ENCODE peak calls at places on chromosome 19, in eight cellular contexts. J is cardiac fibroblast, V is hepatocyte, W is OCI-LY7, C is spleen, H is tibial nerve, Z is uterus, P is neural crest cell. T is an unnamed sample.
A peak's percentile ranks its signal among the peaks of the same experiment; 100 is the strongest.

GRCh38 chr19:3699071-3699740 is 1.1 kb downstream of the PIP5K1C start:
- DNase-seq in J (peak; percentile 57), P (no peak), C (peak; percentile 81), H (peak; percentile 45), W (peak; percentile 39), Z (peak; percentile 46), V (peak; percentile 48), T (peak; percentile 45)

GRCh38 chr19:49701271-49701786 is 10.4 kb downstream of the CPT1C start:
- DNase-seq in H (no peak), Z (no peak), P (no peak), W (no peak), C (no peak), V (no peak), J (no peak), T (no peak)

GRCh38 chr19:13090511-13091231 is 12.0 kb downstream of the LYL1 start:
- DNase-seq in V (no peak), W (no peak), P (no peak), C (no peak), J (no peak), H (no peak), Z (no peak), T (no peak)

GRCh38 chr19:45424191-45425058 is 708 bp upstream of the ERCC1 start:
- DNase-seq in W (peak; percentile 52), H (no peak), Z (peak; percentile 59), C (peak; percentile 87), V (peak; percentile 87), P (peak; percentile 33), J (peak; percentile 98), T (peak; percentile 63)

GRCh38 chr19:49793561-49793840 is 19.6 kb downstream of the FUZ start:
- DNase-seq in V (no peak), H (no peak), P (no peak), J (no peak), Z (no peak), W (no peak), C (no peak), T (peak; percentile 32)

GRCh38 chr19:40617961-40618360 is 16.8 kb downstream of the LTBP4 start:
- DNase-seq in C (no peak), W (no peak), J (no peak), H (no peak), P (no peak), Z (no peak), V (no peak), T (no peak)

GRCh38 chr19:49142866-49143335 is 12.3 kb downstream of the HRC start:
- DNase-seq in J (peak; percentile 91), W (peak; percentile 80), P (peak; percentile 90), V (peak; percentile 93), H (no peak), C (peak; percentile 88), Z (peak; percentile 73), T (peak; percentile 87)

GRCh38 chr19:38531515-38531914 is 86.2 kb downstream of the MAP4K1 start:
- DNase-seq in J (no peak), C (no peak), W (no peak), H (no peak), Z (no peak), V (no peak), P (no peak), T (no peak)

GRCh38 chr19:38617283-38617763 is 430 bp downstream of the MAP4K1 start:
- DNase-seq in H (no peak), V (no peak), Z (no peak), C (peak; percentile 74), P (no peak), J (no peak), W (peak; percentile 59), T (peak; percentile 40)

GRCh38 chr19:47725759-47726401 is 12.7 kb downstream of the EHD2 start:
- DNase-seq in Z (no peak), J (no peak), V (no peak), P (no peak), H (no peak), W (no peak), C (no peak), T (no peak)

GRCh38 chr19:48123907-48124675 is 13.5 kb upstream of the PLA2G4C start:
- DNase-seq in Z (no peak), V (peak; percentile 65), J (peak; percentile 90), W (no peak), H (no peak), P (peak; percentile 32), C (no peak), T (peak; percentile 90)

GRCh38 chr19:5095568-5095850 is 126.6 kb downstream of the KDM4B start:
- DNase-seq in P (no peak), H (no peak), Z (no peak), W (no peak), V (no peak), C (no peak), J (no peak), T (no peak)

GRCh38 chr19:23758187-23759074 is at the start of gene ZNF681:
- DNase-seq in J (peak; percentile 93), P (peak; percentile 75), Z (peak; percentile 85), V (peak; percentile 94), H (peak; percentile 62), W (peak; percentile 89), C (peak; percentile 94), T (peak; percentile 94)

GRCh38 chr19:3135961-3136683 is at the start of gene GNA15:
- DNase-seq in J (no peak), P (no peak), W (no peak), C (peak; percentile 82), Z (no peak), H (no peak), V (no peak), T (peak; percentile 60)

GRCh38 chr19:645912-646797 is 6.5 kb downstream of the FGF22 start:
- DNase-seq in H (no peak), C (peak; percentile 74), J (no peak), Z (no peak), V (no peak), P (no peak), W (no peak), T (no peak)

GRCh38 chr19:29712744-29713516 is 2.1 kb downstream of the C19orf12 start:
- DNase-seq in Z (no peak), V (no peak), J (no peak), P (no peak), C (no peak), W (no peak), H (no peak), T (peak; percentile 58)

DNA sequence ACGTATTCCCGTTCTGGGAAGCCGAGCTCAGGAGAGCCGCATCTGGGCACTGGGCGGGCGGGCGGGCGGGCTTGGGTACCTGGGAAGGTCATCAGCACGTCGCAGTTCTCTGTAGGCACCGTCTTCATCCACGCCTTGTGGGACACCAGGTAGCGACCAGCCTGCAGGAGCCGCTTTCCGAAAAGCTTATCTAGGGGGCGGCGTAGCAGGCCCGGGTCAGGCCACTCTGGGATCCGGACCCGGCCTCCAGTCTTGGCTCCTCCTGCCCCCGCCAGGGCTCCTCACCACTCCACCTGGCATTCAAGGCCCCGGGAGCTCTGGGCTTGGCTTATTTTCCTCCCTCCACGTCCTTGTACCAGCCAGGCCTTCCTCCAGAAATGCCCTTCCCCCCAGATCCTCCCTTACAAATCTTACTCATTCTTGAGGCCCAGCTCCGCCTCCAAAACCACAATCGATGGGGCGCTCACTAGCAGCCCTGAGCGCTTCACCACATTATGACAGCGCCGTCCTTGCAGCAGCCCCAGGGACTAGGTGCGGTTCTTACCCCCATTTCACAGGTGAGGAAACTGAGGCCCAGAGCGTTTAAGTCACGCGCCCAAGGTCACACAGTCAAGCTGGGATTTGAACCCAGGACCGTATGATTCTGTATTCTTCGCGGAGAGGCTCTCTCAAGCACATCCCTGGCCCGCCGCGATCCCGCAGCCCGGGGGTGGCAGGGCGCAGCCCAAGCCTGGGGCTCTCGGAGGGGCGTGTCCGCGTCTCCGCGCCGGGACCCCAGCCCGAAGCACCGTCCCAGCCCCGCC is 843 bp downstream of the ANO8 start:
- DNase-seq in P (no peak), C (peak; percentile 85), Z (no peak), W (peak; percentile 47), J (peak; percentile 81), H (no peak), V (peak; percentile 54), T (peak; percentile 93)
- TF ChIP-seq CTCF in P (no peak), C (no peak), Z (no peak), W (peak; percentile 27), J (no peak), H (no peak), V (no peak), T (no peak)

DNA sequence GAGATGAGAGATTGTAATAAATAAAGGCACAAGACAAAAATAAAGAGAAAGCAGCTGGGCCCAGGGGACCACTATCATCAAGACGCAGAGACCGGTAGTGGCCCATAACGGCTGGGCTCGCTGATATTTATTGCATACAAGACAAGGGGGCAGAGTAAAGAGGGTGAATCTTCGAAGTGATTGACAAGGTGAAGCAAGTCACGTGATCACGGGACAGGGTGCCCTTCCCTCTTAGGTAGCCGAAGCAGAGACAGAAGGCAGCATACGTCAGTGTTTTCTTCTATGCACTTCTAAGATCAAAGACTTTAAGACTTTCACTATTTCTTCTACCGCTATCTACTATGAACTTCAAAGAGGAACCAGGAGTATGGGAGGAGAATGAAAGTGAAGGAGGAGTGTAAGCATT is 4.6 kb upstream of the PRKCG start:
- DNase-seq in W (no peak), J (peak; percentile 47), H (no peak), P (no peak), V (no peak), C (no peak), Z (no peak), T (peak; percentile 61)
- TF ChIP-seq CTCF in W (no peak), J (no peak), H (no peak), P (no peak), V (no peak), C (no peak), Z (no peak), T (no peak)

DNA sequence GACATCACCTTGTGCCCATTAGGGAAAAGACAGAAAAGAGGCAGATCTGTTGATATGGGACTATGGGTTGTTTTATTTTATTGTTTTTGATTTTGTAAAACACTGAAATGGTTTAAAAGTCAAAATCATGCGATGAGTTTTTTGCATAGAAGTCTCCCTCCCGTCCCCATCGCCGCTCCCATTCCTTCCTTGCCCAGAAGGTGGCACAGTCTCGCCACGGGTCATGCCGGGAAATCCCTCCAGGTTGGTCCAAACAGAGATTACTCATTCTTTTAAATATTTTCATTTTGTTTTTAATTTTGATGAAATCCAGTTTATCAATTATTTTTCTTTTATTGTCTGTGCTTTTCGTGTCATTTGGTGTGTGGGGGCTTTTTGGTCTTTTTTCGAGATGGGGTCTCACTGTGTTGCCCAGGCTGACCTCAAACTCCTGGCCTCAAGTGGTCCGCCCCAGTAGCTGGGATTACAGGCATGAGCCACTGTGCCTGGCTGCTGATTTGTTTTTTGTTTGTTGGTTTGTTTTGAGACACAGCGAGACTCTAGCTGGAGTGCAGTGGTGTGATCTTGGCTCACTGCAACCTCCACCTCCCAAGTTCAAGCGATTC is 9.2 kb downstream of the PGPEP1 start:
- DNase-seq in Z (peak; percentile 58), P (peak; percentile 43), C (no peak), V (peak; percentile 71), J (peak; percentile 75), W (peak; percentile 40), H (peak; percentile 49), T (peak; percentile 64)
- TF ChIP-seq CTCF in Z (peak; percentile 81), P (peak; percentile 80), C (peak; percentile 78), V (peak; percentile 76), J (peak; percentile 93), W (peak; percentile 82), H (peak; percentile 69), T (peak; percentile 58)

DNA sequence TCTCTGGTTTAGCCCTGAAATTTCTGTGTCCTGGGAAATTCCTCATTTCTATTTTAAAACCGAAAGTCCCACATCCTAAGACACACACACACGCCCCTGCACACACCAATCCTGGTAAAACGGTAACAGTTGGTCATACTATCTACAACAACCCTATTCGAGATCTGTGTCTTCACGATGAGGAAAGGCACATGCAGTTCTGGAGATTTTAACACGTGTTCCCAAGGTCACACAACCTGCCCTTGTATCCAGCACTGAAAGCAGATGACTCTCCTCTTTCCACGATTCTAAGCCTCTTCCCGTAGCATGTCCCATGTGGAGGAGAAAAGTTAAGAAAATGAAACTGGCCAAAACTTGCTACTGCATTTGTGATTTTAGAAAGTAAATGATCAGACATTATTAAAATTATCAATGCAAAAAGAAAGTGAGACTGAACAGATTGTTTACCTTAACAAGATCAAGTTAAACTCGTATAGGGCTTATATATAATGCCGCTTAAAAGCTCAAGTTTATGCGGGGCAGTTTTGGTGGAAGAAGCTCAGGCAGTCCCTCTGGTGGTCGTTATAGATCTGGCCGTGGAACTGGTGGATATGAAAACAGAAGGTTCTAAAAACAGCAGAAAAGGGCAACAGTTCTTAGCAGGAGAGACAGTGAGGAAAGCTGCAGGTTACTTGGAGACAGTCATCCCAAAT is 32.7 kb downstream of the VSTM1 start:
- DNase-seq in C (no peak), V (no peak), W (peak; percentile 14), P (no peak), Z (no peak), H (no peak), J (peak; percentile 41), T (peak; percentile 4)
- TF ChIP-seq CTCF in C (no peak), V (peak; percentile 42), W (peak; percentile 70), P (peak; percentile 51), Z (no peak), H (no peak), J (peak; percentile 49), T (no peak)

T was measured in activated CD8-positive, alpha-beta T cell treated with anti-CD3 and anti-CD28 coated beads for 36 hours.